ENCODE peak calls at places on chromosomes 2 and 18, in five cellular contexts. One of them, this sample, is unnamed.

GRCh38 chr2:2751715-2752315 is 420.7 kb upstream of the MYT1L start:
- DNase-seq in uterus: no peak
- DNase-seq in GM12891: no peak
- DNase-seq in activated gamma-delta T cell treated with Interleukin-2 at 50 U/mL for 16 hours: no peak
- DNase-seq in NCI-H2171 treated with DMSO at 0.1 percent for 48 hours: no peak
- DNase-seq in this sample: no peak

GRCh38 chr2:133674433-133675331 is 106.4 kb upstream of the NCKAP5 start:
- DNase-seq in uterus: peak; percentile 14
- DNase-seq in GM12891: no peak
- DNase-seq in NCI-H2171 treated with DMSO at 0.1 percent for 48 hours: peak; percentile 60
- DNase-seq in activated gamma-delta T cell treated with Interleukin-2 at 50 U/mL for 16 hours: no peak
- DNase-seq in this sample: no peak

GRCh38 chr18:70335892-70336726 is 47.3 kb downstream of the SOCS6 start:
- DNase-seq in activated gamma-delta T cell treated with Interleukin-2 at 50 U/mL for 16 hours: no peak
- DNase-seq in GM12891: no peak
- DNase-seq in NCI-H2171 treated with DMSO at 0.1 percent for 48 hours: no peak
- DNase-seq in uterus: no peak
- DNase-seq in this sample: no peak

GRCh38 chr2:11564864-11565567 is 31.2 kb downstream of the GREB1 start:
- DNase-seq in NCI-H2171 treated with DMSO at 0.1 percent for 48 hours: no peak
- DNase-seq in GM12891: no peak
- DNase-seq in activated gamma-delta T cell treated with Interleukin-2 at 50 U/mL for 16 hours: no peak
- DNase-seq in uterus: no peak
- DNase-seq in this sample: no peak

GRCh38 chr18:58446661-58447060 is 182.2 kb downstream of the ALPK2 start:
- DNase-seq in activated gamma-delta T cell treated with Interleukin-2 at 50 U/mL for 16 hours: no peak
- DNase-seq in GM12891: no peak
- DNase-seq in NCI-H2171 treated with DMSO at 0.1 percent for 48 hours: no peak
- DNase-seq in uterus: no peak
- DNase-seq in this sample: no peak

GRCh38 chr2:120741514-120742448 is 6.1 kb downstream of the GLI2 start:
- DNase-seq in GM12891: no peak
- DNase-seq in NCI-H2171 treated with DMSO at 0.1 percent for 48 hours: no peak
- DNase-seq in uterus: no peak
- DNase-seq in activated gamma-delta T cell treated with Interleukin-2 at 50 U/mL for 16 hours: no peak
- DNase-seq in this sample: no peak

GRCh38 chr2:3169106-3169870 is 208.3 kb downstream of the EIPR1 start:
- DNase-seq in activated gamma-delta T cell treated with Interleukin-2 at 50 U/mL for 16 hours: no peak
- DNase-seq in uterus: no peak
- DNase-seq in GM12891: no peak
- DNase-seq in NCI-H2171 treated with DMSO at 0.1 percent for 48 hours: no peak
- DNase-seq in this sample: no peak

GRCh38 chr18:457120-457519 is 43.4 kb downstream of the COLEC12 start:
- DNase-seq in GM12891: no peak
- DNase-seq in NCI-H2171 treated with DMSO at 0.1 percent for 48 hours: peak; percentile 87
- DNase-seq in uterus: peak; percentile 43
- DNase-seq in activated gamma-delta T cell treated with Interleukin-2 at 50 U/mL for 16 hours: no peak
- DNase-seq in this sample: no peak

GRCh38 chr18:36576339-36576738 is 252.5 kb downstream of the TPGS2 start:
- DNase-seq in activated gamma-delta T cell treated with Interleukin-2 at 50 U/mL for 16 hours: no peak
- DNase-seq in GM12891: no peak
- DNase-seq in uterus: no peak
- DNase-seq in NCI-H2171 treated with DMSO at 0.1 percent for 48 hours: no peak
- DNase-seq in this sample: no peak

GRCh38 chr2:223537669-223538601 is 64.2 kb downstream of the SCG2 start:
- DNase-seq in activated gamma-delta T cell treated with Interleukin-2 at 50 U/mL for 16 hours: no peak
- DNase-seq in GM12891: no peak
- DNase-seq in uterus: no peak
- DNase-seq in NCI-H2171 treated with DMSO at 0.1 percent for 48 hours: peak; percentile 62
- DNase-seq in this sample: no peak

GRCh38 chr2:126781806-126782205 is 116.9 kb upstream of the TEX51 start:
- DNase-seq in GM12891: no peak
- DNase-seq in activated gamma-delta T cell treated with Interleukin-2 at 50 U/mL for 16 hours: no peak
- DNase-seq in uterus: no peak
- DNase-seq in NCI-H2171 treated with DMSO at 0.1 percent for 48 hours: no peak
- DNase-seq in this sample: no peak

GRCh38 chr18:48997985-48998831 is 47.4 kb upstream of the SMAD7 start:
- DNase-seq in uterus: peak; percentile 51
- DNase-seq in activated gamma-delta T cell treated with Interleukin-2 at 50 U/mL for 16 hours: no peak
- DNase-seq in GM12891: no peak
- DNase-seq in NCI-H2171 treated with DMSO at 0.1 percent for 48 hours: no peak
- DNase-seq in this sample: no peak

GRCh38 chr2:38907743-38908562 is 18.3 kb downstream of the ARHGEF33 start:
- DNase-seq in NCI-H2171 treated with DMSO at 0.1 percent for 48 hours: no peak
- DNase-seq in GM12891: peak; percentile 17
- DNase-seq in uterus: no peak
- DNase-seq in activated gamma-delta T cell treated with Interleukin-2 at 50 U/mL for 16 hours: no peak
- DNase-seq in this sample: peak; percentile 48

GRCh38 chr18:30618567-30618966 is 424.0 kb downstream of the DSC3 start:
- DNase-seq in NCI-H2171 treated with DMSO at 0.1 percent for 48 hours: no peak
- DNase-seq in activated gamma-delta T cell treated with Interleukin-2 at 50 U/mL for 16 hours: no peak
- DNase-seq in GM12891: no peak
- DNase-seq in uterus: no peak
- DNase-seq in this sample: no peak

GRCh38 chr2:147382322-147382948 is 462.4 kb upstream of the ACVR2A start:
- DNase-seq in activated gamma-delta T cell treated with Interleukin-2 at 50 U/mL for 16 hours: no peak
- DNase-seq in NCI-H2171 treated with DMSO at 0.1 percent for 48 hours: peak; percentile 87
- DNase-seq in GM12891: no peak
- DNase-seq in uterus: no peak
- DNase-seq in this sample: no peak

GRCh38 chr18:24019641-24020331 is 5.2 kb downstream of the TTC39C start:
- DNase-seq in uterus: no peak
- DNase-seq in GM12891: no peak
- DNase-seq in activated gamma-delta T cell treated with Interleukin-2 at 50 U/mL for 16 hours: peak; percentile 51
- DNase-seq in NCI-H2171 treated with DMSO at 0.1 percent for 48 hours: no peak
- DNase-seq in this sample: peak; percentile 75

GRCh38 chr18:9787716-9788115 is 79.6 kb downstream of the RAB31 start:
- DNase-seq in GM12891: no peak
- DNase-seq in NCI-H2171 treated with DMSO at 0.1 percent for 48 hours: no peak
- DNase-seq in activated gamma-delta T cell treated with Interleukin-2 at 50 U/mL for 16 hours: no peak
- DNase-seq in uterus: no peak
- DNase-seq in this sample: no peak

GRCh38 chr2:12675352-12675795 is 41.4 kb upstream of the TRIB2 start:
- DNase-seq in GM12891: no peak
- DNase-seq in uterus: no peak
- DNase-seq in NCI-H2171 treated with DMSO at 0.1 percent for 48 hours: no peak
- DNase-seq in activated gamma-delta T cell treated with Interleukin-2 at 50 U/mL for 16 hours: no peak
- DNase-seq in this sample: no peak

GRCh38 chr18:57480724-57481123 is 45.5 kb downstream of the ONECUT2 start:
- DNase-seq in uterus: no peak
- DNase-seq in GM12891: no peak
- DNase-seq in NCI-H2171 treated with DMSO at 0.1 percent for 48 hours: no peak
- DNase-seq in activated gamma-delta T cell treated with Interleukin-2 at 50 U/mL for 16 hours: no peak
- DNase-seq in this sample: no peak

GRCh38 chr2:66252002-66252545 is 182.9 kb upstream of the MEIS1 start:
- DNase-seq in activated gamma-delta T cell treated with Interleukin-2 at 50 U/mL for 16 hours: no peak
- DNase-seq in NCI-H2171 treated with DMSO at 0.1 percent for 48 hours: no peak
- DNase-seq in uterus: no peak
- DNase-seq in GM12891: no peak
- DNase-seq in this sample: no peak

GRCh38 chr18:8794133-8794986 is 89.0 kb downstream of the MTCL1 start:
- DNase-seq in GM12891: no peak
- DNase-seq in uterus: no peak
- DNase-seq in NCI-H2171 treated with DMSO at 0.1 percent for 48 hours: no peak
- DNase-seq in activated gamma-delta T cell treated with Interleukin-2 at 50 U/mL for 16 hours: no peak
- DNase-seq in this sample: no peak

GRCh38 chr2:70920367-70920715 is 15.4 kb upstream of the ATP6V1B1 start:
- DNase-seq in NCI-H2171 treated with DMSO at 0.1 percent for 48 hours: no peak
- DNase-seq in GM12891: no peak
- DNase-seq in uterus: no peak
- DNase-seq in activated gamma-delta T cell treated with Interleukin-2 at 50 U/mL for 16 hours: no peak
- DNase-seq in this sample: no peak

GRCh38 chr2:24708537-24709152 is 84.5 kb downstream of the PTRHD1 start:
- DNase-seq in NCI-H2171 treated with DMSO at 0.1 percent for 48 hours: no peak
- DNase-seq in activated gamma-delta T cell treated with Interleukin-2 at 50 U/mL for 16 hours: no peak
- DNase-seq in uterus: no peak
- DNase-seq in GM12891: no peak
- DNase-seq in this sample: no peak